ENCODE peak calls at places on chromosomes 5 and 9, in five cellular contexts. One of them, this sample, is unnamed.

GRCh38 chr9:93635186-93636107 is 59.1 kb downstream of the PHF2 start:
- DNase-seq in right lobe of liver: peak
- DNase-seq in amygdala: no peak
- DNase-seq in mesenchymal stem cell: no peak
- DNase-seq in CD4-positive, alpha-beta T cell: no peak
- DNase-seq in this sample: no peak

GRCh38 chr5:14676320-14676719 is 11.8 kb downstream of the OTULIN start:
- DNase-seq in mesenchymal stem cell: peak
- DNase-seq in CD4-positive, alpha-beta T cell: no peak
- DNase-seq in amygdala: no peak
- DNase-seq in right lobe of liver: no peak
- DNase-seq in this sample: peak

GRCh38 chr5:138352722-138353549 is 451 bp downstream of the KDM3B start:
- DNase-seq in amygdala: peak
- DNase-seq in mesenchymal stem cell: peak
- DNase-seq in CD4-positive, alpha-beta T cell: peak
- DNase-seq in right lobe of liver: peak
- DNase-seq in this sample: peak

GRCh38 chr5:51185985-51186384 is 197.3 kb upstream of the ISL1 start:
- DNase-seq in mesenchymal stem cell: no peak
- DNase-seq in CD4-positive, alpha-beta T cell: no peak
- DNase-seq in amygdala: no peak
- DNase-seq in right lobe of liver: no peak
- DNase-seq in this sample: no peak

GRCh38 chr5:143886621-143887301 is 74.8 kb downstream of the HMHB1 start:
- DNase-seq in right lobe of liver: no peak
- DNase-seq in mesenchymal stem cell: peak
- DNase-seq in amygdala: no peak
- DNase-seq in CD4-positive, alpha-beta T cell: no peak
- DNase-seq in this sample: no peak

GRCh38 chr5:57402348-57402747 is 80.3 kb downstream of the ACTBL2 start:
- DNase-seq in amygdala: no peak
- DNase-seq in CD4-positive, alpha-beta T cell: no peak
- DNase-seq in right lobe of liver: no peak
- DNase-seq in mesenchymal stem cell: no peak
- DNase-seq in this sample: no peak

GRCh38 chr9:4829956-4830355 is 37.2 kb downstream of the RCL1 start:
- DNase-seq in mesenchymal stem cell: peak
- DNase-seq in CD4-positive, alpha-beta T cell: no peak
- DNase-seq in amygdala: no peak
- DNase-seq in right lobe of liver: no peak
- DNase-seq in this sample: no peak

GRCh38 chr5:123036391-123037103 is at the start of gene PPIC:
- DNase-seq in right lobe of liver: peak
- DNase-seq in CD4-positive, alpha-beta T cell: no peak
- DNase-seq in amygdala: no peak
- DNase-seq in mesenchymal stem cell: peak
- DNase-seq in this sample: peak

GRCh38 chr9:35905912-35906679 is at the start of gene HRCT1:
- DNase-seq in amygdala: no peak
- DNase-seq in mesenchymal stem cell: peak
- DNase-seq in right lobe of liver: peak
- DNase-seq in CD4-positive, alpha-beta T cell: no peak
- DNase-seq in this sample: no peak

GRCh38 chr9:108445431-108446018 is 410.3 kb downstream of the ACTL7B start:
- DNase-seq in CD4-positive, alpha-beta T cell: no peak
- DNase-seq in amygdala: peak
- DNase-seq in mesenchymal stem cell: no peak
- DNase-seq in right lobe of liver: no peak
- DNase-seq in this sample: no peak